ENCODE peak calls at places on chromosomes 3 and 15, in six cellular contexts. V is IMR-90, T is mesenchymal stem cell, N is neuronal stem cell, R is H9, I is H1. Z is an unnamed sample.

GRCh38 chr3:124230928-124231456 is 239.1 kb upstream of the ROPN1 start:
- DNase-seq in I (no peak), N (no peak), V (no peak), R (no peak), T (no peak), Z (no peak)

GRCh38 chr3:132840201-132840700 is 118.0 kb upstream of the NPHP3 start:
- DNase-seq in V (no peak), R (no peak), N (no peak), I (no peak), T (no peak), Z (no peak)

GRCh38 chr3:38257583-38257982 is 8.0 kb upstream of the SLC22A13 start:
- DNase-seq in R (no peak), N (no peak), I (no peak), T (peak), V (peak), Z (no peak)

GRCh38 chr3:54781728-54782127 is 146.1 kb downstream of the LRTM1 start:
- DNase-seq in N (no peak), R (no peak), I (no peak), V (no peak), T (no peak), Z (no peak)

GRCh38 chr3:127044996-127045395 is 62.1 kb downstream of the PLXNA1 start:
- DNase-seq in N (no peak), I (no peak), T (no peak), R (peak), V (peak), Z (peak)

GRCh38 chr15:28881170-28881569 is 4.6 kb upstream of the APBA2 start:
- DNase-seq in N (no peak), T (peak), R (no peak), V (peak), I (no peak), Z (no peak)

GRCh38 chr15:99486371-99487336 is 79.1 kb upstream of the MEF2A start:
- DNase-seq in R (peak), I (no peak), T (peak), V (peak), N (peak), Z (no peak)

GRCh38 chr15:70091649-70092461 is 5.9 kb downstream of the TLE3 start:
- DNase-seq in V (no peak), T (peak), I (no peak), R (no peak), N (no peak), Z (peak)

GRCh38 chr3:152386208-152386607 is 117.5 kb downstream of the MBNL1 start:
- DNase-seq in T (no peak), R (no peak), I (no peak), N (no peak), V (no peak), Z (no peak)

GRCh38 chr3:29348311-29348710 is 67.4 kb downstream of the RBMS3 start:
- DNase-seq in R (no peak), I (no peak), N (no peak), V (no peak), T (no peak), Z (no peak)

GRCh38 chr15:26166429-26166828 is 303.3 kb upstream of the ATP10A start:
- DNase-seq in T (no peak), R (no peak), I (no peak), V (no peak), N (no peak), Z (no peak)

GRCh38 chr3:42499478-42499871 is 3.0 kb upstream of the VIPR1 start:
- DNase-seq in N (no peak), I (no peak), T (no peak), R (peak), V (no peak), Z (no peak)

GRCh38 chr3:149688122-149688757 is 30.4 kb upstream of the WWTR1 start:
- DNase-seq in I (no peak), N (no peak), R (no peak), V (no peak), T (no peak), Z (peak)

GRCh38 chr15:36498922-36499321 is 80.5 kb upstream of the CDIN1 start:
- DNase-seq in V (no peak), N (no peak), R (no peak), I (no peak), T (no peak), Z (no peak)

GRCh38 chr3:119990888-119991287 is 103.4 kb downstream of the GSK3B start:
- DNase-seq in R (no peak), V (peak), I (no peak), T (peak), N (no peak), Z (no peak)

GRCh38 chr3:27976933-27977332 is 254.8 kb upstream of the EOMES start:
- DNase-seq in V (peak), T (no peak), I (no peak), N (no peak), R (no peak), Z (peak)

GRCh38 chr3:195582947-195583346 is 793 bp downstream of the APOD start:
- DNase-seq in V (no peak), T (no peak), I (no peak), R (peak), N (no peak), Z (no peak)

GRCh38 chr3:45105855-45106655 is 40.1 kb downstream of the CDCP1 start:
- DNase-seq in V (peak), N (no peak), R (no peak), T (peak), I (no peak), Z (no peak)

GRCh38 chr3:63875510-63875909 is 11.8 kb downstream of the ATXN7 start:
- DNase-seq in V (no peak), T (no peak), R (no peak), N (no peak), I (no peak), Z (no peak)

GRCh38 chr3:169387751-169388696 is 275.5 kb downstream of the MECOM start:
- DNase-seq in N (no peak), V (no peak), T (no peak), I (no peak), R (peak), Z (no peak)

GRCh38 chr3:130857336-130858026 is 36.4 kb upstream of the ATP2C1 start:
- DNase-seq in T (no peak), V (no peak), R (no peak), N (no peak), I (no peak), Z (peak)

GRCh38 chr3:149717391-149718056 is 34.8 kb downstream of the COMMD2 start:
- DNase-seq in R (peak), N (peak), T (peak), V (peak), I (no peak), Z (peak)

DNA sequence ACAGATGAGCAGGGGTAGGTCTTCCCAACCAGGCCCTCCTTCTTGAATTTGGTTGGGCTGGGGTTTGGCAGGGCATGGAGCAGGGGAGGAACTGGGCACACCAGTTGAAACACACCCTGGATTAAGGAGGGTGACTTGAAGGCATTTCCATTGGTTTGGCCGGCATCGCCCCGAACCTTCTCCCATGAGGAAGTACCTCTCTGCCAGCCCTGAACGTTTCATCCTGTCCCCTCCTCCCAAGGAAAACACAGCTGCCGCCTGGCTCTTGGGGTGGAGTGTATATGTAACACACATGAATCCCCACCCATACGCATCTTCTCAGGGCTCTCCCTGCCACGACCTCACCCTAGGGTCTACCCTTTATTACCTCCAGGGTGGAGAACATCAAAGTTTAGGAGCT is 14.6 kb downstream of the UBAP1L start:
- DNase-seq in T (no peak), I (no peak), V (no peak), N (no peak), R (no peak), Z (no peak)
- H3K14ac ChIP-seq in T (no peak), I (no peak), V (no peak), N (no peak), R (no peak), Z (no peak)

GRCh38 chr3:163671201-163671600 is 1407.1 kb downstream of the SI start:
- DNase-seq in I (no peak), T (no peak), N (no peak), R (no peak), V (no peak), Z (no peak)
- H3K14ac ChIP-seq in I (no peak), T (no peak), N (no peak), R (no peak), V (no peak), Z (no peak)

DNA sequence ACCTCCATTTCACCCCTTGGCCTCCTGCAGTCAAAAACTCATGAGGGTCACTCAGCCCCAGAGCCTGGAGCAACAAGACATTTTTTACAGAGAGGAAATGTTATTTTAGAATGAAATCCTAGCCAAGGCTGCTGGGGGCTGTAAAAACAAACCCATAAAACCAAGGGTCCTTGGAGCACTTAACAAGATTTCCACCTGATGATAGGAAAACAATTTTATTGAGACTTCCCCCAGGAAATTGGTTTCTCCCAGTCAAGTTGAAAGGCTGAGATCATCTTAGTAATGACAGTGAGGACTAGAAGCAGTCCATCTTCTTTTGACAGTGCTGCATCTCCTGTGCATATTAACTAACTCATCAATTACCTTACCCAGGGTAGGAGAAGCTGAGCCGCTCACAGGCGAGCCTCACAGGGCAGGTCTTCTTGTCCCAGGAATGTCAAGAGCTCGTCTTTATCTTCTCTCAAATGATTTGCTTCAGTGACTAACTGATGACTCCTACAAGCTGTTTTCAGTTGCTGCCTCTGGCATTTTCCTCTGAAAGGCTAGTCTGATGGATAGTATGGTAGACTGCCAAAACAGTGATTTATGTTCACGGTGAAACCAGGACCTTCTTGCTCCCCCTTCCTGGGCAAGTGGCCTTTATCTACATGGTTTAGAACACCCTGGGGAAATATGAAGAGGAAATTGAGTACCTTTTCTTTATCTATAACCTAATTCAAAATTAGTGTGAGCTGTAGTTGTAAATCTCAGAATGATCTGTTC is 34.6 kb upstream of the AEN start:
- DNase-seq in I (no peak), R (no peak), N (no peak), V (peak), T (no peak), Z (no peak)
- H3K14ac ChIP-seq in I (no peak), R (no peak), N (no peak), V (no peak), T (no peak), Z (no peak)

GRCh38 chr15:68653031-68653635 is 74.3 kb downstream of the CORO2B start:
- DNase-seq in T (no peak), R (no peak), V (no peak), I (no peak), N (no peak), Z (no peak)

GRCh38 chr15:68654786-68655560 is 76.2 kb downstream of the CORO2B start:
- DNase-seq in I (no peak), N (no peak), V (no peak), T (no peak), R (no peak), Z (no peak)

GRCh38 chr15:68652141-68652540 is 73.3 kb downstream of the CORO2B start:
- DNase-seq in V (no peak), R (no peak), T (no peak), I (no peak), N (no peak), Z (no peak)

GRCh38 chr15:68653795-68654194 is 75.0 kb downstream of the CORO2B start:
- DNase-seq in T (no peak), R (no peak), V (no peak), I (no peak), N (no peak), Z (no peak)

GRCh38 chr15:68650901-68651709 is 72.3 kb downstream of the CORO2B start:
- DNase-seq in N (peak), V (no peak), I (peak), R (peak), T (peak), Z (peak)
- H3K14ac ChIP-seq in N (no peak), V (no peak), I (no peak), R (no peak), T (no peak), Z (no peak)

DNA sequence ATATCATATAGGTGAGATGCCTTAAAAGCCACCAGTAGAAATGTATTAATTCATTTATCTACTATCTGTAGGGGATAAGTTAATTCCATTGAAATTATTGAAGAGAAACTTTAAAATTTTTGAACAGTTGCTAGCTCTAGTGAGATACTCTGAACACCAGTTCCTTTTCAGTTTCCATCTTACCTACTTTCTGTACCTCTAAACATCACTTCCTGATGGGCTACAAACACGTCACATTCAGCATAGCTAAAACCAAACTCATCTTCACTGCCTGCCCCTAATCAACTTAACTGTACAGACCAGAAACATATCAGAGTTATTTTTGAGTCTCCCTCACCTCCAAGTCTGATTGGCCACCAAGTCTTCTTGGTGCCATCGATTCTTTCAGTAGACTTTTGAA is 88.9 kb downstream of the FEZF2 start:
- DNase-seq in R (no peak), I (no peak), T (no peak), V (no peak), N (no peak), Z (no peak)
- H3K14ac ChIP-seq in R (no peak), I (no peak), T (no peak), V (no peak), N (no peak), Z (no peak)